ENCODE peak calls at places on chromosomes 3 and 15, in ten cellular contexts. One of them, this sample, is unnamed.

GRCh38 chr3:106215047-106215446 is 346.2 kb upstream of the CBLB start:
- DNase-seq in fibroblast of villous mesenchyme: no peak
- DNase-seq in HEK293T: no peak
- DNase-seq in ELR: peak
- DNase-seq in activated T-helper 1 cell treated with anti-CD3 and anti-CD28 coated beads, Interleukin-12 subunit alpha, Interleukin-12 subunit beta, Interleukin-2, Interleukin-4 antibody, amounts not matched to agents 30 ng/mL and 10 ng/mL and 1 ng/mL, durations not matched to agents 14 hours and 24 hours and 36 hours: peak
- DNase-seq in MG63: no peak
- DNase-seq in stimulated activated effector memory CD8-positive, alpha-beta T cell treated with anti-CD3 and anti-CD28 coated beads, Interleukin-12 subunit alpha, Interleukin-12 subunit beta, amount 100 ng/mL, for 72 hours: no peak
- DNase-seq in choroid plexus epithelial cell: peak
- DNase-seq in adrenal gland: no peak
- DNase-seq in substantia nigra: no peak
- DNase-seq in this sample: no peak

GRCh38 chr3:139319428-139320402 is 24.1 kb upstream of the MRPS22 start:
- DNase-seq in activated T-helper 1 cell treated with anti-CD3 and anti-CD28 coated beads, Interleukin-12 subunit alpha, Interleukin-12 subunit beta, Interleukin-2, Interleukin-4 antibody, amounts not matched to agents 30 ng/mL and 10 ng/mL and 1 ng/mL, durations not matched to agents 14 hours and 24 hours and 36 hours: no peak
- DNase-seq in ELR: peak
- DNase-seq in MG63: peak
- DNase-seq in choroid plexus epithelial cell: peak
- DNase-seq in stimulated activated effector memory CD8-positive, alpha-beta T cell treated with anti-CD3 and anti-CD28 coated beads, Interleukin-12 subunit alpha, Interleukin-12 subunit beta, amount 100 ng/mL, for 72 hours: no peak
- DNase-seq in HEK293T: peak
- DNase-seq in fibroblast of villous mesenchyme: no peak
- DNase-seq in adrenal gland: no peak
- DNase-seq in substantia nigra: no peak
- DNase-seq in this sample: no peak

GRCh38 chr15:31158858-31159569 is 57.5 kb upstream of the TRPM1 start:
- DNase-seq in HEK293T: no peak
- DNase-seq in activated T-helper 1 cell treated with anti-CD3 and anti-CD28 coated beads, Interleukin-12 subunit alpha, Interleukin-12 subunit beta, Interleukin-2, Interleukin-4 antibody, amounts not matched to agents 30 ng/mL and 10 ng/mL and 1 ng/mL, durations not matched to agents 14 hours and 24 hours and 36 hours: no peak
- DNase-seq in choroid plexus epithelial cell: no peak
- DNase-seq in substantia nigra: no peak
- DNase-seq in ELR: no peak
- DNase-seq in fibroblast of villous mesenchyme: no peak
- DNase-seq in MG63: no peak
- DNase-seq in stimulated activated effector memory CD8-positive, alpha-beta T cell treated with anti-CD3 and anti-CD28 coated beads, Interleukin-12 subunit alpha, Interleukin-12 subunit beta, amount 100 ng/mL, for 72 hours: no peak
- DNase-seq in adrenal gland: no peak
- DNase-seq in this sample: no peak

GRCh38 chr15:96870510-96871039 is 540.1 kb downstream of the NR2F2 start:
- DNase-seq in stimulated activated effector memory CD8-positive, alpha-beta T cell treated with anti-CD3 and anti-CD28 coated beads, Interleukin-12 subunit alpha, Interleukin-12 subunit beta, amount 100 ng/mL, for 72 hours: no peak
- DNase-seq in activated T-helper 1 cell treated with anti-CD3 and anti-CD28 coated beads, Interleukin-12 subunit alpha, Interleukin-12 subunit beta, Interleukin-2, Interleukin-4 antibody, amounts not matched to agents 30 ng/mL and 10 ng/mL and 1 ng/mL, durations not matched to agents 14 hours and 24 hours and 36 hours: no peak
- DNase-seq in ELR: no peak
- DNase-seq in adrenal gland: no peak
- DNase-seq in MG63: no peak
- DNase-seq in substantia nigra: no peak
- DNase-seq in HEK293T: no peak
- DNase-seq in choroid plexus epithelial cell: no peak
- DNase-seq in fibroblast of villous mesenchyme: no peak
- DNase-seq in this sample: no peak

GRCh38 chr15:61916104-61916503 is 144.1 kb downstream of the VPS13C start:
- DNase-seq in adrenal gland: peak
- DNase-seq in choroid plexus epithelial cell: no peak
- DNase-seq in stimulated activated effector memory CD8-positive, alpha-beta T cell treated with anti-CD3 and anti-CD28 coated beads, Interleukin-12 subunit alpha, Interleukin-12 subunit beta, amount 100 ng/mL, for 72 hours: no peak
- DNase-seq in MG63: no peak
- DNase-seq in activated T-helper 1 cell treated with anti-CD3 and anti-CD28 coated beads, Interleukin-12 subunit alpha, Interleukin-12 subunit beta, Interleukin-2, Interleukin-4 antibody, amounts not matched to agents 30 ng/mL and 10 ng/mL and 1 ng/mL, durations not matched to agents 14 hours and 24 hours and 36 hours: no peak
- DNase-seq in HEK293T: no peak
- DNase-seq in substantia nigra: no peak
- DNase-seq in fibroblast of villous mesenchyme: no peak
- DNase-seq in ELR: peak
- DNase-seq in this sample: no peak

GRCh38 chr15:38819343-38819858 is 254.8 kb upstream of the RASGRP1 start:
- DNase-seq in ELR: no peak
- DNase-seq in choroid plexus epithelial cell: no peak
- DNase-seq in fibroblast of villous mesenchyme: no peak
- DNase-seq in MG63: no peak
- DNase-seq in substantia nigra: no peak
- DNase-seq in stimulated activated effector memory CD8-positive, alpha-beta T cell treated with anti-CD3 and anti-CD28 coated beads, Interleukin-12 subunit alpha, Interleukin-12 subunit beta, amount 100 ng/mL, for 72 hours: no peak
- DNase-seq in adrenal gland: no peak
- DNase-seq in HEK293T: peak
- DNase-seq in activated T-helper 1 cell treated with anti-CD3 and anti-CD28 coated beads, Interleukin-12 subunit alpha, Interleukin-12 subunit beta, Interleukin-2, Interleukin-4 antibody, amounts not matched to agents 30 ng/mL and 10 ng/mL and 1 ng/mL, durations not matched to agents 14 hours and 24 hours and 36 hours: no peak
- DNase-seq in this sample: no peak

GRCh38 chr3:53236112-53236841 is 19.5 kb downstream of the TKT start:
- DNase-seq in adrenal gland: peak
- DNase-seq in substantia nigra: peak
- DNase-seq in fibroblast of villous mesenchyme: peak
- DNase-seq in stimulated activated effector memory CD8-positive, alpha-beta T cell treated with anti-CD3 and anti-CD28 coated beads, Interleukin-12 subunit alpha, Interleukin-12 subunit beta, amount 100 ng/mL, for 72 hours: no peak
- DNase-seq in MG63: peak
- DNase-seq in HEK293T: no peak
- DNase-seq in ELR: peak
- DNase-seq in activated T-helper 1 cell treated with anti-CD3 and anti-CD28 coated beads, Interleukin-12 subunit alpha, Interleukin-12 subunit beta, Interleukin-2, Interleukin-4 antibody, amounts not matched to agents 30 ng/mL and 10 ng/mL and 1 ng/mL, durations not matched to agents 14 hours and 24 hours and 36 hours: no peak
- DNase-seq in choroid plexus epithelial cell: peak
- DNase-seq in this sample: peak

GRCh38 chr3:140285380-140285779 is 350.4 kb downstream of the CLSTN2 start:
- DNase-seq in substantia nigra: no peak
- DNase-seq in HEK293T: no peak
- DNase-seq in MG63: no peak
- DNase-seq in adrenal gland: no peak
- DNase-seq in activated T-helper 1 cell treated with anti-CD3 and anti-CD28 coated beads, Interleukin-12 subunit alpha, Interleukin-12 subunit beta, Interleukin-2, Interleukin-4 antibody, amounts not matched to agents 30 ng/mL and 10 ng/mL and 1 ng/mL, durations not matched to agents 14 hours and 24 hours and 36 hours: no peak
- DNase-seq in choroid plexus epithelial cell: no peak
- DNase-seq in fibroblast of villous mesenchyme: no peak
- DNase-seq in ELR: no peak
- DNase-seq in stimulated activated effector memory CD8-positive, alpha-beta T cell treated with anti-CD3 and anti-CD28 coated beads, Interleukin-12 subunit alpha, Interleukin-12 subunit beta, amount 100 ng/mL, for 72 hours: no peak
- DNase-seq in this sample: no peak

GRCh38 chr3:157248590-157249425 is 88.9 kb upstream of the CCNL1 start:
- DNase-seq in activated T-helper 1 cell treated with anti-CD3 and anti-CD28 coated beads, Interleukin-12 subunit alpha, Interleukin-12 subunit beta, Interleukin-2, Interleukin-4 antibody, amounts not matched to agents 30 ng/mL and 10 ng/mL and 1 ng/mL, durations not matched to agents 14 hours and 24 hours and 36 hours: no peak
- DNase-seq in HEK293T: peak
- DNase-seq in MG63: peak
- DNase-seq in ELR: peak
- DNase-seq in fibroblast of villous mesenchyme: peak
- DNase-seq in substantia nigra: peak
- DNase-seq in stimulated activated effector memory CD8-positive, alpha-beta T cell treated with anti-CD3 and anti-CD28 coated beads, Interleukin-12 subunit alpha, Interleukin-12 subunit beta, amount 100 ng/mL, for 72 hours: no peak
- DNase-seq in choroid plexus epithelial cell: peak
- DNase-seq in adrenal gland: peak
- DNase-seq in this sample: no peak

GRCh38 chr15:94582368-94582767 is 351.0 kb downstream of the MCTP2 start:
- DNase-seq in MG63: peak
- DNase-seq in activated T-helper 1 cell treated with anti-CD3 and anti-CD28 coated beads, Interleukin-12 subunit alpha, Interleukin-12 subunit beta, Interleukin-2, Interleukin-4 antibody, amounts not matched to agents 30 ng/mL and 10 ng/mL and 1 ng/mL, durations not matched to agents 14 hours and 24 hours and 36 hours: peak
- DNase-seq in choroid plexus epithelial cell: peak
- DNase-seq in HEK293T: peak
- DNase-seq in stimulated activated effector memory CD8-positive, alpha-beta T cell treated with anti-CD3 and anti-CD28 coated beads, Interleukin-12 subunit alpha, Interleukin-12 subunit beta, amount 100 ng/mL, for 72 hours: no peak
- DNase-seq in fibroblast of villous mesenchyme: peak
- DNase-seq in substantia nigra: no peak
- DNase-seq in adrenal gland: peak
- DNase-seq in ELR: no peak
- DNase-seq in this sample: no peak

GRCh38 chr3:130773371-130773770 is 26.7 kb upstream of the PIK3R4 start:
- DNase-seq in fibroblast of villous mesenchyme: no peak
- DNase-seq in HEK293T: no peak
- DNase-seq in choroid plexus epithelial cell: no peak
- DNase-seq in stimulated activated effector memory CD8-positive, alpha-beta T cell treated with anti-CD3 and anti-CD28 coated beads, Interleukin-12 subunit alpha, Interleukin-12 subunit beta, amount 100 ng/mL, for 72 hours: no peak
- DNase-seq in ELR: no peak
- DNase-seq in activated T-helper 1 cell treated with anti-CD3 and anti-CD28 coated beads, Interleukin-12 subunit alpha, Interleukin-12 subunit beta, Interleukin-2, Interleukin-4 antibody, amounts not matched to agents 30 ng/mL and 10 ng/mL and 1 ng/mL, durations not matched to agents 14 hours and 24 hours and 36 hours: no peak
- DNase-seq in adrenal gland: no peak
- DNase-seq in substantia nigra: no peak
- DNase-seq in MG63: peak
- DNase-seq in this sample: no peak

GRCh38 chr3:15405448-15406050 is 21.8 kb downstream of the METTL6 start:
- DNase-seq in stimulated activated effector memory CD8-positive, alpha-beta T cell treated with anti-CD3 and anti-CD28 coated beads, Interleukin-12 subunit alpha, Interleukin-12 subunit beta, amount 100 ng/mL, for 72 hours: no peak
- DNase-seq in substantia nigra: no peak
- DNase-seq in HEK293T: peak
- DNase-seq in fibroblast of villous mesenchyme: peak
- DNase-seq in MG63: no peak
- DNase-seq in choroid plexus epithelial cell: peak
- DNase-seq in ELR: peak
- DNase-seq in activated T-helper 1 cell treated with anti-CD3 and anti-CD28 coated beads, Interleukin-12 subunit alpha, Interleukin-12 subunit beta, Interleukin-2, Interleukin-4 antibody, amounts not matched to agents 30 ng/mL and 10 ng/mL and 1 ng/mL, durations not matched to agents 14 hours and 24 hours and 36 hours: no peak
- DNase-seq in adrenal gland: no peak
- DNase-seq in this sample: no peak

GRCh38 chr3:178474526-178474925 is 61.7 kb upstream of the KCNMB2 start:
- DNase-seq in HEK293T: no peak
- DNase-seq in activated T-helper 1 cell treated with anti-CD3 and anti-CD28 coated beads, Interleukin-12 subunit alpha, Interleukin-12 subunit beta, Interleukin-2, Interleukin-4 antibody, amounts not matched to agents 30 ng/mL and 10 ng/mL and 1 ng/mL, durations not matched to agents 14 hours and 24 hours and 36 hours: no peak
- DNase-seq in substantia nigra: no peak
- DNase-seq in adrenal gland: no peak
- DNase-seq in choroid plexus epithelial cell: no peak
- DNase-seq in ELR: no peak
- DNase-seq in stimulated activated effector memory CD8-positive, alpha-beta T cell treated with anti-CD3 and anti-CD28 coated beads, Interleukin-12 subunit alpha, Interleukin-12 subunit beta, amount 100 ng/mL, for 72 hours: no peak
- DNase-seq in MG63: no peak
- DNase-seq in fibroblast of villous mesenchyme: peak
- DNase-seq in this sample: no peak

GRCh38 chr15:88918738-88919137 is 5.6 kb upstream of the MFGE8 start:
- DNase-seq in substantia nigra: no peak
- DNase-seq in stimulated activated effector memory CD8-positive, alpha-beta T cell treated with anti-CD3 and anti-CD28 coated beads, Interleukin-12 subunit alpha, Interleukin-12 subunit beta, amount 100 ng/mL, for 72 hours: no peak
- DNase-seq in HEK293T: no peak
- DNase-seq in MG63: peak
- DNase-seq in activated T-helper 1 cell treated with anti-CD3 and anti-CD28 coated beads, Interleukin-12 subunit alpha, Interleukin-12 subunit beta, Interleukin-2, Interleukin-4 antibody, amounts not matched to agents 30 ng/mL and 10 ng/mL and 1 ng/mL, durations not matched to agents 14 hours and 24 hours and 36 hours: no peak
- DNase-seq in adrenal gland: no peak
- DNase-seq in choroid plexus epithelial cell: peak
- DNase-seq in ELR: peak
- DNase-seq in fibroblast of villous mesenchyme: peak
- DNase-seq in this sample: no peak

GRCh38 chr15:54681578-54681977 is 515.2 kb downstream of the RSL24D1 start:
- DNase-seq in fibroblast of villous mesenchyme: no peak
- DNase-seq in MG63: no peak
- DNase-seq in ELR: no peak
- DNase-seq in choroid plexus epithelial cell: no peak
- DNase-seq in activated T-helper 1 cell treated with anti-CD3 and anti-CD28 coated beads, Interleukin-12 subunit alpha, Interleukin-12 subunit beta, Interleukin-2, Interleukin-4 antibody, amounts not matched to agents 30 ng/mL and 10 ng/mL and 1 ng/mL, durations not matched to agents 14 hours and 24 hours and 36 hours: no peak
- DNase-seq in adrenal gland: no peak
- DNase-seq in stimulated activated effector memory CD8-positive, alpha-beta T cell treated with anti-CD3 and anti-CD28 coated beads, Interleukin-12 subunit alpha, Interleukin-12 subunit beta, amount 100 ng/mL, for 72 hours: no peak
- DNase-seq in substantia nigra: no peak
- DNase-seq in HEK293T: no peak
- DNase-seq in this sample: no peak

GRCh38 chr15:64460737-64461576 is 579 bp downstream of the ZNF609 start:
- DNase-seq in choroid plexus epithelial cell: peak
- DNase-seq in ELR: peak
- DNase-seq in MG63: peak
- DNase-seq in substantia nigra: peak
- DNase-seq in fibroblast of villous mesenchyme: peak
- DNase-seq in stimulated activated effector memory CD8-positive, alpha-beta T cell treated with anti-CD3 and anti-CD28 coated beads, Interleukin-12 subunit alpha, Interleukin-12 subunit beta, amount 100 ng/mL, for 72 hours: no peak
- DNase-seq in activated T-helper 1 cell treated with anti-CD3 and anti-CD28 coated beads, Interleukin-12 subunit alpha, Interleukin-12 subunit beta, Interleukin-2, Interleukin-4 antibody, amounts not matched to agents 30 ng/mL and 10 ng/mL and 1 ng/mL, durations not matched to agents 14 hours and 24 hours and 36 hours: peak
- DNase-seq in HEK293T: peak
- DNase-seq in adrenal gland: peak
- DNase-seq in this sample: peak

GRCh38 chr3:100875239-100875638 is 118.0 kb downstream of the ABI3BP start:
- DNase-seq in ELR: peak
- DNase-seq in activated T-helper 1 cell treated with anti-CD3 and anti-CD28 coated beads, Interleukin-12 subunit alpha, Interleukin-12 subunit beta, Interleukin-2, Interleukin-4 antibody, amounts not matched to agents 30 ng/mL and 10 ng/mL and 1 ng/mL, durations not matched to agents 14 hours and 24 hours and 36 hours: no peak
- DNase-seq in stimulated activated effector memory CD8-positive, alpha-beta T cell treated with anti-CD3 and anti-CD28 coated beads, Interleukin-12 subunit alpha, Interleukin-12 subunit beta, amount 100 ng/mL, for 72 hours: no peak
- DNase-seq in substantia nigra: no peak
- DNase-seq in HEK293T: no peak
- DNase-seq in fibroblast of villous mesenchyme: peak
- DNase-seq in adrenal gland: peak
- DNase-seq in choroid plexus epithelial cell: peak
- DNase-seq in MG63: peak
- DNase-seq in this sample: no peak

GRCh38 chr15:63727542-63727941 is 106.2 kb downstream of the HERC1 start:
- DNase-seq in activated T-helper 1 cell treated with anti-CD3 and anti-CD28 coated beads, Interleukin-12 subunit alpha, Interleukin-12 subunit beta, Interleukin-2, Interleukin-4 antibody, amounts not matched to agents 30 ng/mL and 10 ng/mL and 1 ng/mL, durations not matched to agents 14 hours and 24 hours and 36 hours: no peak
- DNase-seq in HEK293T: no peak
- DNase-seq in adrenal gland: no peak
- DNase-seq in MG63: no peak
- DNase-seq in ELR: no peak
- DNase-seq in stimulated activated effector memory CD8-positive, alpha-beta T cell treated with anti-CD3 and anti-CD28 coated beads, Interleukin-12 subunit alpha, Interleukin-12 subunit beta, amount 100 ng/mL, for 72 hours: no peak
- DNase-seq in fibroblast of villous mesenchyme: no peak
- DNase-seq in substantia nigra: no peak
- DNase-seq in choroid plexus epithelial cell: no peak
- DNase-seq in this sample: no peak

GRCh38 chr15:62119224-62119925 is 45.7 kb downstream of the C2CD4B start:
- DNase-seq in ELR: peak
- DNase-seq in adrenal gland: no peak
- DNase-seq in choroid plexus epithelial cell: peak
- DNase-seq in HEK293T: no peak
- DNase-seq in fibroblast of villous mesenchyme: peak
- DNase-seq in stimulated activated effector memory CD8-positive, alpha-beta T cell treated with anti-CD3 and anti-CD28 coated beads, Interleukin-12 subunit alpha, Interleukin-12 subunit beta, amount 100 ng/mL, for 72 hours: no peak
- DNase-seq in MG63: peak
- DNase-seq in activated T-helper 1 cell treated with anti-CD3 and anti-CD28 coated beads, Interleukin-12 subunit alpha, Interleukin-12 subunit beta, Interleukin-2, Interleukin-4 antibody, amounts not matched to agents 30 ng/mL and 10 ng/mL and 1 ng/mL, durations not matched to agents 14 hours and 24 hours and 36 hours: peak
- DNase-seq in substantia nigra: no peak
- DNase-seq in this sample: no peak

GRCh38 chr15:70348581-70349344 is 251.0 kb upstream of the TLE3 start:
- DNase-seq in MG63: no peak
- DNase-seq in fibroblast of villous mesenchyme: no peak
- DNase-seq in stimulated activated effector memory CD8-positive, alpha-beta T cell treated with anti-CD3 and anti-CD28 coated beads, Interleukin-12 subunit alpha, Interleukin-12 subunit beta, amount 100 ng/mL, for 72 hours: no peak
- DNase-seq in substantia nigra: no peak
- DNase-seq in HEK293T: no peak
- DNase-seq in activated T-helper 1 cell treated with anti-CD3 and anti-CD28 coated beads, Interleukin-12 subunit alpha, Interleukin-12 subunit beta, Interleukin-2, Interleukin-4 antibody, amounts not matched to agents 30 ng/mL and 10 ng/mL and 1 ng/mL, durations not matched to agents 14 hours and 24 hours and 36 hours: no peak
- DNase-seq in adrenal gland: peak
- DNase-seq in choroid plexus epithelial cell: no peak
- DNase-seq in ELR: no peak
- DNase-seq in this sample: no peak

GRCh38 chr3:143157957-143158548 is 38.5 kb downstream of the CHST2 start:
- DNase-seq in adrenal gland: no peak
- DNase-seq in activated T-helper 1 cell treated with anti-CD3 and anti-CD28 coated beads, Interleukin-12 subunit alpha, Interleukin-12 subunit beta, Interleukin-2, Interleukin-4 antibody, amounts not matched to agents 30 ng/mL and 10 ng/mL and 1 ng/mL, durations not matched to agents 14 hours and 24 hours and 36 hours: no peak
- DNase-seq in stimulated activated effector memory CD8-positive, alpha-beta T cell treated with anti-CD3 and anti-CD28 coated beads, Interleukin-12 subunit alpha, Interleukin-12 subunit beta, amount 100 ng/mL, for 72 hours: no peak
- DNase-seq in MG63: no peak
- DNase-seq in fibroblast of villous mesenchyme: no peak
- DNase-seq in substantia nigra: no peak
- DNase-seq in HEK293T: no peak
- DNase-seq in ELR: no peak
- DNase-seq in choroid plexus epithelial cell: no peak
- DNase-seq in this sample: no peak

GRCh38 chr3:117495620-117496019 is 786.0 kb downstream of the TUSC7 start:
- DNase-seq in substantia nigra: no peak
- DNase-seq in fibroblast of villous mesenchyme: no peak
- DNase-seq in MG63: no peak
- DNase-seq in activated T-helper 1 cell treated with anti-CD3 and anti-CD28 coated beads, Interleukin-12 subunit alpha, Interleukin-12 subunit beta, Interleukin-2, Interleukin-4 antibody, amounts not matched to agents 30 ng/mL and 10 ng/mL and 1 ng/mL, durations not matched to agents 14 hours and 24 hours and 36 hours: no peak
- DNase-seq in adrenal gland: no peak
- DNase-seq in ELR: no peak
- DNase-seq in stimulated activated effector memory CD8-positive, alpha-beta T cell treated with anti-CD3 and anti-CD28 coated beads, Interleukin-12 subunit alpha, Interleukin-12 subunit beta, amount 100 ng/mL, for 72 hours: no peak
- DNase-seq in choroid plexus epithelial cell: no peak
- DNase-seq in HEK293T: no peak
- DNase-seq in this sample: no peak

GRCh38 chr3:165885558-165886270 is 48.5 kb upstream of the BCHE start:
- DNase-seq in adrenal gland: no peak
- DNase-seq in ELR: no peak
- DNase-seq in HEK293T: no peak
- DNase-seq in activated T-helper 1 cell treated with anti-CD3 and anti-CD28 coated beads, Interleukin-12 subunit alpha, Interleukin-12 subunit beta, Interleukin-2, Interleukin-4 antibody, amounts not matched to agents 30 ng/mL and 10 ng/mL and 1 ng/mL, durations not matched to agents 14 hours and 24 hours and 36 hours: no peak
- DNase-seq in MG63: no peak
- DNase-seq in choroid plexus epithelial cell: no peak
- DNase-seq in stimulated activated effector memory CD8-positive, alpha-beta T cell treated with anti-CD3 and anti-CD28 coated beads, Interleukin-12 subunit alpha, Interleukin-12 subunit beta, amount 100 ng/mL, for 72 hours: no peak
- DNase-seq in fibroblast of villous mesenchyme: no peak
- DNase-seq in substantia nigra: no peak
- DNase-seq in this sample: no peak

GRCh38 chr3:113142476-113142875 is 68.9 kb upstream of the BOC start:
- DNase-seq in ELR: no peak
- DNase-seq in fibroblast of villous mesenchyme: no peak
- DNase-seq in substantia nigra: no peak
- DNase-seq in MG63: no peak
- DNase-seq in activated T-helper 1 cell treated with anti-CD3 and anti-CD28 coated beads, Interleukin-12 subunit alpha, Interleukin-12 subunit beta, Interleukin-2, Interleukin-4 antibody, amounts not matched to agents 30 ng/mL and 10 ng/mL and 1 ng/mL, durations not matched to agents 14 hours and 24 hours and 36 hours: no peak
- DNase-seq in choroid plexus epithelial cell: no peak
- DNase-seq in adrenal gland: no peak
- DNase-seq in HEK293T: no peak
- DNase-seq in stimulated activated effector memory CD8-positive, alpha-beta T cell treated with anti-CD3 and anti-CD28 coated beads, Interleukin-12 subunit alpha, Interleukin-12 subunit beta, amount 100 ng/mL, for 72 hours: no peak
- DNase-seq in this sample: no peak

GRCh38 chr15:39931615-39932014 is 2.3 kb upstream of the EIF2AK4 start:
- DNase-seq in stimulated activated effector memory CD8-positive, alpha-beta T cell treated with anti-CD3 and anti-CD28 coated beads, Interleukin-12 subunit alpha, Interleukin-12 subunit beta, amount 100 ng/mL, for 72 hours: no peak
- DNase-seq in substantia nigra: no peak
- DNase-seq in MG63: no peak
- DNase-seq in ELR: peak
- DNase-seq in fibroblast of villous mesenchyme: no peak
- DNase-seq in choroid plexus epithelial cell: no peak
- DNase-seq in HEK293T: no peak
- DNase-seq in adrenal gland: no peak
- DNase-seq in activated T-helper 1 cell treated with anti-CD3 and anti-CD28 coated beads, Interleukin-12 subunit alpha, Interleukin-12 subunit beta, Interleukin-2, Interleukin-4 antibody, amounts not matched to agents 30 ng/mL and 10 ng/mL and 1 ng/mL, durations not matched to agents 14 hours and 24 hours and 36 hours: no peak
- DNase-seq in this sample: no peak

GRCh38 chr3:95453242-95453641 is 1361.2 kb upstream of the EPHA6 start:
- DNase-seq in activated T-helper 1 cell treated with anti-CD3 and anti-CD28 coated beads, Interleukin-12 subunit alpha, Interleukin-12 subunit beta, Interleukin-2, Interleukin-4 antibody, amounts not matched to agents 30 ng/mL and 10 ng/mL and 1 ng/mL, durations not matched to agents 14 hours and 24 hours and 36 hours: no peak
- DNase-seq in ELR: no peak
- DNase-seq in stimulated activated effector memory CD8-positive, alpha-beta T cell treated with anti-CD3 and anti-CD28 coated beads, Interleukin-12 subunit alpha, Interleukin-12 subunit beta, amount 100 ng/mL, for 72 hours: no peak
- DNase-seq in fibroblast of villous mesenchyme: no peak
- DNase-seq in substantia nigra: no peak
- DNase-seq in choroid plexus epithelial cell: no peak
- DNase-seq in adrenal gland: no peak
- DNase-seq in MG63: no peak
- DNase-seq in HEK293T: no peak
- DNase-seq in this sample: no peak

GRCh38 chr15:52798529-52799101 is 8.5 kb upstream of the ONECUT1 start:
- DNase-seq in stimulated activated effector memory CD8-positive, alpha-beta T cell treated with anti-CD3 and anti-CD28 coated beads, Interleukin-12 subunit alpha, Interleukin-12 subunit beta, amount 100 ng/mL, for 72 hours: no peak
- DNase-seq in adrenal gland: no peak
- DNase-seq in HEK293T: no peak
- DNase-seq in ELR: no peak
- DNase-seq in substantia nigra: no peak
- DNase-seq in fibroblast of villous mesenchyme: no peak
- DNase-seq in choroid plexus epithelial cell: no peak
- DNase-seq in MG63: no peak
- DNase-seq in activated T-helper 1 cell treated with anti-CD3 and anti-CD28 coated beads, Interleukin-12 subunit alpha, Interleukin-12 subunit beta, Interleukin-2, Interleukin-4 antibody, amounts not matched to agents 30 ng/mL and 10 ng/mL and 1 ng/mL, durations not matched to agents 14 hours and 24 hours and 36 hours: no peak
- DNase-seq in this sample: no peak

GRCh38 chr3:140724856-140725812 is 47.3 kb downstream of the TRIM42 start:
- DNase-seq in substantia nigra: no peak
- DNase-seq in adrenal gland: no peak
- DNase-seq in MG63: no peak
- DNase-seq in HEK293T: no peak
- DNase-seq in ELR: no peak
- DNase-seq in fibroblast of villous mesenchyme: no peak
- DNase-seq in activated T-helper 1 cell treated with anti-CD3 and anti-CD28 coated beads, Interleukin-12 subunit alpha, Interleukin-12 subunit beta, Interleukin-2, Interleukin-4 antibody, amounts not matched to agents 30 ng/mL and 10 ng/mL and 1 ng/mL, durations not matched to agents 14 hours and 24 hours and 36 hours: no peak
- DNase-seq in stimulated activated effector memory CD8-positive, alpha-beta T cell treated with anti-CD3 and anti-CD28 coated beads, Interleukin-12 subunit alpha, Interleukin-12 subunit beta, amount 100 ng/mL, for 72 hours: no peak
- DNase-seq in choroid plexus epithelial cell: no peak
- DNase-seq in this sample: no peak

This sample was measured in GM12892.